ENCODE peak calls at places on chromosomes 1 and 21, in four cellular contexts. E is endothelial cell of umbilical vein, H is SK-N-SH, N is GM12878. S is an unnamed sample.

GRCh38 chr1:107691542-107691941 is 273.4 kb downstream of the VAV3 start:
- DNase-seq in E (no peak), N (no peak), H (no peak), S (no peak)

GRCh38 chr1:147892216-147892615 is 10.4 kb upstream of the GJA8 start:
- DNase-seq in N (no peak), H (no peak), E (no peak), S (no peak)

GRCh38 chr1:23343246-23344110 is 606 bp downstream of the HNRNPR start:
- DNase-seq in H (no peak), N (no peak), E (peak; percentile 53), S (no peak)

GRCh38 chr21:22961248-22961647 is 1963.0 kb downstream of the NCAM2 start:
- DNase-seq in H (no peak), N (no peak), E (no peak), S (no peak)

GRCh38 chr1:71015745-71016144 is 31.9 kb downstream of the PTGER3 start:
- DNase-seq in N (no peak), H (no peak), E (no peak), S (no peak)

GRCh38 chr1:198079432-198079951 is 77.3 kb upstream of the NEK7 start:
- DNase-seq in N (no peak), E (peak; percentile 37), H (no peak), S (no peak)

GRCh38 chr1:84973493-84974334 is 23.2 kb downstream of the MCOLN2 start:
- DNase-seq in E (no peak), N (no peak), H (no peak), S (no peak)

GRCh38 chr21:44897326-44898010 is 23.2 kb downstream of the ITGB2 start:
- DNase-seq in E (no peak), N (no peak), H (no peak), S (no peak)

GRCh38 chr1:112722601-112723510 is 7.7 kb upstream of the PPM1J start:
- DNase-seq in H (no peak), N (no peak), E (no peak), S (no peak)

DNA sequence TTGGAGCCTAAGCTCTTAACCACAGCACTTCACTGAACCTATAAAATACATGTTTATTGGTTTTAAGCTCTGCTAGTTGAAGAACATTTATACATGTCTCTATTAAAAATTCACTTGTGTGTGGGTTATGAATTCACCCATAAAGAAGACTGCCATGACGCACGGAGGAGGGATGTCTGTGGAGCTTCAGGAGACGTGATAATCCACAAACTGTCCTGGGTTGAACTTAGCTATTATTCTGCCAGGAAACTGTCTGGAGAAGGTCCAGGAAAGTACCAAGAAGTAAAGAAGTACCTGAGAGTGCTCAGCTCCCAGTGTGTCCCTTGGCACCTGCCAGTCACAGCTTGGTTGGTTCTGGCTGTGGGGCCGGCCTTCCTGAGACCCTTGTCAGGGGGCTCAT is 56.3 kb downstream of the DDR2 start:
- DNase-seq in N (no peak), H (no peak), E (no peak), S (no peak)
- TF ChIP-seq POLR2AphosphoS5 in N (no peak), H (no peak), E (no peak), S (no peak)

GRCh38 chr1:21913258-21913657 is 23.9 kb downstream of the HSPG2 start:
- DNase-seq in E (peak; percentile 44), N (no peak), H (no peak), S (no peak)

GRCh38 chr1:21909787-21910503 is 27.2 kb downstream of the HSPG2 start:
- DNase-seq in H (no peak), N (peak; percentile 33), E (peak; percentile 96), S (no peak)

GRCh38 chr1:21910528-21911204 is 26.4 kb downstream of the HSPG2 start:
- DNase-seq in H (no peak), N (no peak), E (peak; percentile 59), S (no peak)

GRCh38 chr1:21912038-21912758 is 24.9 kb downstream of the HSPG2 start:
- DNase-seq in H (no peak), N (no peak), E (peak; percentile 33), S (no peak)

DNA sequence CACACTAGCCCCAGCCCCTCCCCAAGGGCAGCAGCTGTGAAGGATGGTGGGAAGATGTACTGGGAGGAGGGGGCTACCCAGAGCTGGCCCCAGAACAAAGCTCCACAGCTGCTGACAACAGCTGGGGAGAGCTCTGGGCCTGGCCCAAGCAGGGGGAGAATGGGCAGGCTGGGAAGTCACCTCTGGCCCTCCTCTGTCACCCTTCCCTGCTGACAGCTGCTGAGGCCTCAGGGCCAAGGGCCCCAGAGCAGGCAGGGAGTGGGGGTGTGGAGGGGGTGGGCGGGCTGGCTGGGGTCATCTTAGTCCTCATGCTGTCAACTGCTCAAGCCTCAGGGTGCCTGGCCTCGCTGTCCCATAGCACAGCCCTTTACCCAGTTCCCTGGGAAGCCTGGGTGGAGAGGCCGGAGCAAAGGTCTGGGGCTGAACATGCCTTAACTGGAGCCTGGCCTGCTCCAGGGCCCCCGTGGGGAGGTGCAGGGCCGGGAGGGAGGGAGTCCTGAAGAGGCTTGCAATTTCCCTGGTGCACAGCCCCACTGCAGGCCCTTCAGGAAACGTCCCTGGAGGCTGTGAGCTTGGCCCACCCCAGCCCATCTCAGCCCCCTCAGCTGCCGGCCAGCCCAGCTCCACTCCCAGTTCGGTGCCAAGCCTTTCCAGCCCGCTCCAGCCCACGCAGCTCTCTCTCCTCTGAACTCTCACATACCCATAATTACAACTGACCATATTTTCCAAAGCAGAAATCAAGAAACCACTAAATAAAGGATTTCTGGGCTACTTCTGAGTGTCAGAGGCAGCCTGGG is 25.7 kb downstream of the HSPG2 start:
- DNase-seq in N (no peak), H (peak; percentile 60), E (peak; percentile 45), S (no peak)
- H3K9ac ChIP-seq in N (no peak overlapping the region), H (no peak overlapping the region), E (peak overlapping the region; percentile 49), S (no peak overlapping the region)

GRCh38 chr21:14244911-14245310 is 29.0 kb downstream of the RBM11 start:
- DNase-seq in E (no peak), N (no peak), H (no peak), S (no peak)

GRCh38 chr21:14243877-14244276 is 27.9 kb downstream of the RBM11 start:
- DNase-seq in E (no peak), H (no peak), N (no peak), S (no peak)

GRCh38 chr21:14236180-14236579 is 20.2 kb downstream of the RBM11 start:
- DNase-seq in H (no peak), E (no peak), N (no peak), S (no peak)

GRCh38 chr21:14243461-14243860 is 27.5 kb downstream of the RBM11 start:
- DNase-seq in E (no peak), H (no peak), N (no peak), S (peak; percentile 84)

DNA sequence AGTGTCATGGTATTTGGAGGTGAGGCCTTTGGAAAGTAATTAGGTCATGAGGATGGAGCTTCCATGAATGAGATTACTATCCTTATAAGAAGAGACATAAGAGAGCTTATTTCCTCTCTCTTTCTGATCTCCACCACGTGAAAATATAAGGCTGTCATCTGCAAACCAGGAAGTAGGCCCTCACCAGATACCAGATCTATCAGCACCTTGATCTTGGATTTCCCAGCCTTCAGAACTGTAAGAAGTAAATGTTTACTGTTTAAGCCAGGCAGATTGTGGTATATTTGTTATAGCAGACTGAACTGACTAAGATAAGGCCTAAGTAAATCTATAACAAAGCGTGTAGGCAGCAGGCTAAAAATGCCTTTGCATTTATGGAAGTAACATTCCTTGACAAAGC is 25.4 kb downstream of the RBM11 start:
- DNase-seq in H (no peak), E (no peak), N (no peak), S (no peak)
- TF ChIP-seq POLR2AphosphoS5 in H (no peak), E (no peak), N (no peak), S (no peak)

DNA sequence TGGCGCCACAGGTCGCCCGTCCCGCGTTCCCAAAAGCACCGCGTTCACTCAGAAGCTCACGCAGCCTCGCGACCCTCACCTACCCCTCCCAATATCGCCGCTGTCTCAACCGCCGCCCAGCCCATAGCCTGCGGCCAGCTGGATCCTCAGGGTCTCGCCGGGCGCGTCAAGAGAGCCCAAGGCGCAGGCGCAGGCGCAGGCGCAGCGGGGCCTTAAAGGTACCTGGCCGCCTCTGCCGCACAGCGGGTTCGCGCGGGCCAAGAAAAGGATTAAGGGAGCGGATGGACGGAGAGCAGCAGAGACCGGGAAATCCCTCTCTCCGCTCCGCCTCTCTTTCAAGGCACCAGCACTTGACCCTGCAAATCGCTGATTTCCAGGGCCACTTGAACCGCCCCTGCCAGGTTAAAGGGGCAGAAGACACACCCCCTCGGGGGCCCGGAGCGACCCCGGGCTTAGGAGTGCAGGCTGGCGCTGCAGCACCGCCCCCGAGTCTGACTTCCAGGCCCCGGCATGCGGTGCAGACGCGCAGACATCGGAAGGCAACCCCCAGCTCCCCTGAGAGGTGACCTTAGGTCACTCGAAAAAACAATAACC is at the start of gene NBPF20:
- DNase-seq in N (peak; percentile 35), E (peak; percentile 78), H (peak; percentile 90), S (no peak)
- H3K9ac ChIP-seq in N (peak within 1 kb of the TSS; percentile 44), E (no peak within 1 kb of the TSS), H (peak within 1 kb of the TSS; percentile 54), S (peak within 1 kb of the TSS; percentile 60)

DNA sequence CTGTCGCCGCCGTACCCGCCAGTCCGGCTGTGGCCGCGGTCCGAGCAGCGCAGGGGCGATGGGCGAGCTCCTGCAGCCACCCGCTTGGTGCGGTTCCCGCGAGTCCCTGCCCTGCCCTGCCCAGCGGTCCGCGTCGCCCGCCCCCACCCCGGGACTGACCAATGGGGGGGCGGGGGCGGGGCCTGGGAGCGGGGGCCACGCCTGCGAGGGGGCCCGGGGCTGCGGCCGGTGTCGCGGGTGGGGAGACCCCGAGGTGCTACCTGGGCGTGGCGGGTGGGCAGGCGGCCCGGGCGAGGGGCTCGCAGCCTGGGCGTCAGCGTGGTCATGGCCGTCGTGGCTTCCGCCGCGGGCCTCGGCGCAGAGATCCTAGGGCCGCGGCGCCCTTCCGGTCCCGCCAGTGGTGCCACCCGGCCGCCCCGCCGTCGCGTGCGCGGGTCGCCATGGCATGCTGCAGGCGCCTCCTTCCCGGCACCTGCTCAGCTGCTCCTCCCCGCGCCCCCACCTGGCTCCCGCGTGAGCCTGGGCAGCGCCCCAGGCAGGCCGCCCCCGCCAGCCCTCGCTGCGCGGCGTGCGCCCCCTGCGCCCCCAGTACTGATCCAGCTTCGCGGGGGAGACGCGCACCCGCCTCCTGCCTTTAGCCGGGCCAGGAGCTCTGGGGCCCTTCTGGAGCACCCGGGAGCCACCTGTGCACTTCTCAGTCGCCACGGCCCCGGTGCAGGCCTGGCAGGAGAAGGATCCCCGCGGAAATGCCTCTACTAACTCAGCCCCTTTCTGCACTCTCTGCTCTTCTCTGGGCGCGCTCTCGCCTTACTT is at the start of gene BMP8B:
- DNase-seq in H (peak; percentile 98), E (no peak), N (no peak), S (no peak)
- TF ChIP-seq POLR2AphosphoS5 in H (no peak), E (no peak), N (peak; percentile 33), S (no peak)

GRCh38 chr1:99685516-99686180 is 39.7 kb downstream of the PALMD start:
- DNase-seq in E (peak; percentile 95), N (peak; percentile 13), H (peak; percentile 44), S (no peak)
- H3K9ac ChIP-seq in E (peak overlapping the region; percentile 5), N (no peak overlapping the region), H (no peak overlapping the region), S (no peak overlapping the region)

GRCh38 chr21:41282412-41282811 is 34.2 kb upstream of the FAM3B start:
- DNase-seq in E (no peak), N (no peak), H (no peak), S (no peak)

GRCh38 chr21:41280115-41280919 is 36.3 kb upstream of the FAM3B start:
- DNase-seq in H (no peak), E (no peak), N (no peak), S (no peak)

DNA sequence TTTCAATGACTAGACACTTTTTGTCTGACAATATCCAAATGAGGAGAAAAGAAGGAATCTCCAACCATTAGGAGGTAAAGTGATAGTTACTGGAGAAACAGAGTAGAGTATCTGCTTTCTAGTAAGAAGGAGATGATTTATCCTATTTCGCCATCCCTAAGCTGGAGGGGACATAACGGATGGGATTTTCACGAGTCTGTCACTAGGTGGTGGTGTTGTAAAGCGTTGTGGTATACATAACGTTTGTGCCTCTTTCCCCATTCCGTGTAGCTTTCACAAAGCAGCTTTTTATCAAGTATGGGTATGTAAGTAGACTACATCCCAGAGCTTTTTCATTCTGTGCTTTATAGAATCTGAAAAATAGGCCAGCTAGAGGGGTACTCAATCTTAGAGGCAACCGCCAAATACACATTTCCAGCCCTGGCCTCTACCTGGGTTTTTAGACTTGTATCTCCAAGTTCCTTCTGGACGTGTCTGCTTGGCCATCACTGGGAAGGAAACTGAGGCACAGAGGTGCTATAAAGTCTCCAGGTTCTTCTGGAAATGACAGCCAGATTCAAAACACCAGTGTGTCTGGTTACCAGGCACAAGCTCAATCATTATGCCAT is 33.3 kb upstream of the FAM3B start:
- DNase-seq in H (peak; percentile 72), E (peak; percentile 70), N (peak; percentile 61), S (peak; percentile 82)
- TF ChIP-seq POLR2AphosphoS5 in H (no peak), E (no peak), N (no peak), S (no peak)

S was measured in SK-N-MC.